ENCODE peak calls at places on chromosomes 5 and 9, in five cellular contexts. One of them, this sample, is unnamed.

GRCh38 chr5:112869948-112870347 is 8.9 kb downstream of the SRP19 start:
- DNase-seq in H1: no peak
- DNase-seq in K562: no peak
- DNase-seq in HepG2: no peak
- DNase-seq in A549: no peak
- DNase-seq in this sample: no peak

GRCh38 chr5:58844395-58844794 is 261.5 kb downstream of the RAB3C start:
- DNase-seq in H1: no peak
- DNase-seq in A549: no peak
- DNase-seq in K562: no peak
- DNase-seq in HepG2: no peak
- DNase-seq in this sample: no peak

GRCh38 chr9:121269030-121269887 is 1.3 kb downstream of the GSN start:
- DNase-seq in H1: no peak
- DNase-seq in K562: peak
- DNase-seq in A549: no peak
- DNase-seq in HepG2: no peak
- DNase-seq in this sample: no peak

GRCh38 chr5:176740702-176741565 is 69.4 kb upstream of the UNC5A start:
- DNase-seq in A549: no peak
- DNase-seq in HepG2: no peak
- DNase-seq in H1: no peak
- DNase-seq in K562: no peak
- DNase-seq in this sample: no peak

GRCh38 chr5:180673371-180674252 is 24.2 kb upstream of the FLT4 start:
- DNase-seq in HepG2: no peak
- DNase-seq in A549: no peak
- DNase-seq in H1: no peak
- DNase-seq in K562: peak
- DNase-seq in this sample: no peak

GRCh38 chr5:171580506-171581265 is 161.2 kb downstream of the FGF18 start:
- DNase-seq in HepG2: no peak
- DNase-seq in A549: no peak
- DNase-seq in K562: no peak
- DNase-seq in H1: no peak
- DNase-seq in this sample: no peak

GRCh38 chr5:73116506-73116905 is 3.9 kb upstream of the TMEM171 start:
- DNase-seq in HepG2: no peak
- DNase-seq in K562: no peak
- DNase-seq in H1: no peak
- DNase-seq in A549: no peak
- DNase-seq in this sample: no peak

GRCh38 chr9:93976973-93977372 is 21.8 kb upstream of the BARX1 start:
- DNase-seq in K562: no peak
- DNase-seq in A549: no peak
- DNase-seq in H1: no peak
- DNase-seq in HepG2: no peak
- DNase-seq in this sample: no peak

GRCh38 chr5:160159991-160160826 is 41.0 kb upstream of the PWWP2A start:
- DNase-seq in H1: peak
- DNase-seq in K562: no peak
- DNase-seq in A549: no peak
- DNase-seq in HepG2: no peak
- DNase-seq in this sample: peak

GRCh38 chr5:153998010-153998409 is 40.7 kb downstream of the FAM114A2 start:
- DNase-seq in H1: no peak
- DNase-seq in HepG2: no peak
- DNase-seq in A549: no peak
- DNase-seq in K562: no peak
- DNase-seq in this sample: no peak

GRCh38 chr5:177545487-177546261 is 8.7 kb downstream of the FAM193B start:
- DNase-seq in K562: no peak
- DNase-seq in HepG2: no peak
- DNase-seq in H1: no peak
- DNase-seq in A549: no peak
- DNase-seq in this sample: no peak

GRCh38 chr9:38686923-38687322 is 33.0 kb downstream of the FAM240B start:
- DNase-seq in A549: no peak
- DNase-seq in K562: no peak
- DNase-seq in HepG2: no peak
- DNase-seq in H1: no peak
- DNase-seq in this sample: no peak

GRCh38 chr5:144794922-144795321 is 624.2 kb downstream of the KCTD16 start:
- DNase-seq in A549: no peak
- DNase-seq in K562: no peak
- DNase-seq in H1: no peak
- DNase-seq in HepG2: no peak
- DNase-seq in this sample: no peak

GRCh38 chr9:13896922-13897835 is 416.8 kb downstream of the NFIB start:
- DNase-seq in H1: no peak
- DNase-seq in A549: no peak
- DNase-seq in HepG2: no peak
- DNase-seq in K562: no peak
- DNase-seq in this sample: no peak

GRCh38 chr9:5438301-5439162 is 807 bp upstream of the PLGRKT start:
- DNase-seq in H1: no peak
- DNase-seq in HepG2: no peak
- DNase-seq in K562: no peak
- DNase-seq in A549: peak
- DNase-seq in this sample: peak

GRCh38 chr5:76145945-76146344 is 62.8 kb downstream of the SV2C start:
- DNase-seq in A549: peak
- DNase-seq in K562: peak
- DNase-seq in HepG2: peak
- DNase-seq in H1: peak
- DNase-seq in this sample: no peak

GRCh38 chr9:121744002-121744686 is 92.7 kb downstream of the DAB2IP start:
- DNase-seq in A549: peak
- DNase-seq in HepG2: peak
- DNase-seq in K562: peak
- DNase-seq in H1: no peak
- DNase-seq in this sample: no peak

GRCh38 chr5:179904463-179905143 is 3.1 kb downstream of the TBC1D9B start:
- DNase-seq in H1: no peak
- DNase-seq in HepG2: no peak
- DNase-seq in A549: no peak
- DNase-seq in K562: no peak
- DNase-seq in this sample: no peak

GRCh38 chr9:137311171-137311970 is 9.3 kb upstream of the NRARP start:
- DNase-seq in H1: no peak
- DNase-seq in K562: peak
- DNase-seq in HepG2: no peak
- DNase-seq in A549: peak
- DNase-seq in this sample: no peak
- TF ChIP-seq EP300 in H1: no peak
- TF ChIP-seq EP300 in K562: no peak
- TF ChIP-seq EP300 in HepG2: no peak
- TF ChIP-seq EP300 in A549: no peak
- TF ChIP-seq EP300 in this sample: no peak

GRCh38 chr9:112384219-112384618 is 4.3 kb downstream of the HSDL2 start:
- DNase-seq in H1: no peak
- DNase-seq in HepG2: no peak
- DNase-seq in K562: no peak
- DNase-seq in A549: no peak
- DNase-seq in this sample: no peak
- TF ChIP-seq HDAC2 in H1: no peak
- TF ChIP-seq HDAC2 in HepG2: no peak
- TF ChIP-seq HDAC2 in K562: no peak
- TF ChIP-seq HDAC2 in A549: no peak
- TF ChIP-seq HDAC2 in this sample: no peak

GRCh38 chr5:149455889-149456409 is 76.9 kb upstream of the IL17B start:
- DNase-seq in A549: no peak
- DNase-seq in H1: no peak
- DNase-seq in HepG2: peak
- DNase-seq in K562: peak
- DNase-seq in this sample: no peak

GRCh38 chr5:149452007-149452664 is 73.0 kb upstream of the IL17B start:
- DNase-seq in H1: no peak
- DNase-seq in A549: no peak
- DNase-seq in K562: peak
- DNase-seq in HepG2: peak
- DNase-seq in this sample: no peak

GRCh38 chr5:149450199-149450598 is 71.1 kb upstream of the IL17B start:
- DNase-seq in K562: no peak
- DNase-seq in HepG2: no peak
- DNase-seq in H1: no peak
- DNase-seq in A549: no peak
- DNase-seq in this sample: no peak

GRCh38 chr5:149453618-149454415 is 74.7 kb upstream of the IL17B start:
- DNase-seq in H1: no peak
- DNase-seq in K562: no peak
- DNase-seq in A549: no peak
- DNase-seq in HepG2: no peak
- DNase-seq in this sample: no peak

DNA sequence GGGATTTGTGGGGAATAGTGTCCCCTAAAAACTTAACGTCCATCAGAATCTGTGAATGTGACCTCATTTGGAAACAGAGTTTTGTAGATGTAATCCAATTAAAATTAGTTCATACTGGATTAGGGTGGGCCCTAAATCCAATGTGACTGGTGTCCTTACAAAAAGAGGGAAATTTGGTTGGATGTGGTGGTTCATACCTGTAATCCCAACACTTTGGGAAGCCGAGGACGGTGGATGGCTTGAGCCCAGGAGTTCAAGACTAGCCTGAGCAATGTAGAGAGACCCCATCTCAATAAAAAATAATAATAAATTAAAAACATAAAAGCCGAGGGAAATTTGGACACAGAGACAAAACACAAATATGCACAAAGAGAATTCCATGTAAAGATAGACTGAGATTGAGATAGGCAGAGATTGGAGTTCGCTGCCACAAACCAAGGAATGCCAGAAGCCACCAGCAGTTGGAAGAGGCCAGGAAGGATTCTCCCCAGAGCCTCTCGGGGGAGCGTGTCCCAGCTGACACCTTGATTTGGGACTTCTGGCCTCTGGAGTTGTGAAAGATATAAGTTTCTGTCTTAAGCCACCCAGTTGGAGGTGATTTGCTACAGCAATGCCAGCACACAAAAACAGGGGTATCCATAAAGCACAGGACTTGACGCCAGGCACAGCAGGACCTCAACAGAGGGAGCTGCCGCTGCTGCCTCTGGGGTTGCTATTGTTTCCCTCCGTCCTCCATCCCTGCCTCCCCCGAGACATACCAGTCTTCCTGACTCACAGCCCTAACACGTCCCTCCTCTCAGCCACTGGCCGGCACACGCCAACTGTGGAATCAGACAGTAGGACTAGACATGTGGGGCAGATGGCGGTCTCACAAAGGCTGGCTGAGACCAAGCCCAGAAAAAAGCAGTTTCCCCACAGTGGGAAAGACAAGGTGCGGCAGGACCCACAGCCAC is 73.8 kb upstream of the IL17B start:
- DNase-seq in H1: no peak
- DNase-seq in HepG2: peak
- DNase-seq in A549: peak
- DNase-seq in K562: no peak
- DNase-seq in this sample: no peak
- TF ChIP-seq POLR2A in H1: no peak
- TF ChIP-seq POLR2A in HepG2: no peak
- TF ChIP-seq POLR2A in A549: no peak
- TF ChIP-seq POLR2A in K562: no peak
- TF ChIP-seq POLR2A in this sample: no peak

GRCh38 chr5:122129332-122129731 is at the start of gene ZNF474:
- DNase-seq in HepG2: no peak
- DNase-seq in H1: peak
- DNase-seq in K562: peak
- DNase-seq in A549: peak
- DNase-seq in this sample: no peak
- TF ChIP-seq EP300 in HepG2: no peak
- TF ChIP-seq EP300 in H1: no peak
- TF ChIP-seq EP300 in K562: peak
- TF ChIP-seq EP300 in A549: no peak
- TF ChIP-seq EP300 in this sample: no peak

This sample was measured in GM12878.